ENCODE peak calls at places on chromosomes 7 and 10, in nine cellular contexts. M is SK-N-SH; E is PC-9; Q is ovary; F is heart left ventricle; B is Caco-2; Z is stomach; T is IMR-90; I is CD8-positive, alpha-beta memory T cell. V is an unnamed sample.
A peak's percentile ranks its signal among the peaks of the same experiment; 100 is the strongest.

GRCh38 chr10:69757206-69757552 is 44.5 kb upstream of the COL13A1 start:
- DNase-seq in T (no peak), Z (no peak), Q (no peak), M (no peak), I (no peak), F (no peak), E (no peak), B (no peak), V (no peak)

GRCh38 chr7:14717711-14718304 is 184.7 kb downstream of the DGKB start:
- DNase-seq in E (no peak), Z (no peak), F (no peak), B (no peak), T (peak; percentile 13), M (peak; percentile 40), I (no peak), Q (no peak), V (no peak)

GRCh38 chr7:50393547-50394252 is 56.5 kb downstream of the FIGNL1 start:
- DNase-seq in Q (no peak), F (no peak), M (no peak), I (peak; percentile 48), B (no peak), E (no peak), T (no peak), Z (no peak), V (peak; percentile 57)

GRCh38 chr10:84348431-84348830 is 20.0 kb downstream of the CCSER2 start:
- DNase-seq in E (no peak), T (peak; percentile 83), Z (no peak), B (no peak), I (no peak), Q (no peak), F (no peak), M (no peak), V (no peak)

GRCh38 chr10:88385601-88386203 is 197.4 kb downstream of the RNLS start:
- DNase-seq in T (no peak), Z (peak; percentile 89), I (peak; percentile 67), M (no peak), E (peak; percentile 86), F (no peak), Q (no peak), B (peak; percentile 49), V (peak; percentile 74)

GRCh38 chr10:121655254-121656142 is 57.3 kb upstream of the FGFR2 start:
- DNase-seq in Z (no peak), Q (no peak), E (no peak), T (no peak), F (no peak), I (no peak), B (no peak), M (no peak), V (no peak)

GRCh38 chr10:58385784-58386112 is 538 bp downstream of the TFAM start:
- DNase-seq in I (no peak), B (peak; percentile 75), M (peak; percentile 53), E (peak; percentile 38), Q (no peak), Z (peak; percentile 35), T (peak; percentile 17), F (no peak), V (no peak)

GRCh38 chr7:46291601-46292150 is 370.6 kb upstream of the IGFBP3 start:
- DNase-seq in I (no peak), T (peak; percentile 75), E (peak; percentile 26), Z (no peak), F (no peak), M (no peak), B (no peak), Q (no peak), V (no peak)

GRCh38 chr10:18738835-18739234 is 79.6 kb downstream of the ARL5B start:
- DNase-seq in Q (no peak), B (no peak), Z (no peak), T (peak; percentile 76), I (no peak), M (no peak), F (no peak), E (no peak), V (no peak)

DNA sequence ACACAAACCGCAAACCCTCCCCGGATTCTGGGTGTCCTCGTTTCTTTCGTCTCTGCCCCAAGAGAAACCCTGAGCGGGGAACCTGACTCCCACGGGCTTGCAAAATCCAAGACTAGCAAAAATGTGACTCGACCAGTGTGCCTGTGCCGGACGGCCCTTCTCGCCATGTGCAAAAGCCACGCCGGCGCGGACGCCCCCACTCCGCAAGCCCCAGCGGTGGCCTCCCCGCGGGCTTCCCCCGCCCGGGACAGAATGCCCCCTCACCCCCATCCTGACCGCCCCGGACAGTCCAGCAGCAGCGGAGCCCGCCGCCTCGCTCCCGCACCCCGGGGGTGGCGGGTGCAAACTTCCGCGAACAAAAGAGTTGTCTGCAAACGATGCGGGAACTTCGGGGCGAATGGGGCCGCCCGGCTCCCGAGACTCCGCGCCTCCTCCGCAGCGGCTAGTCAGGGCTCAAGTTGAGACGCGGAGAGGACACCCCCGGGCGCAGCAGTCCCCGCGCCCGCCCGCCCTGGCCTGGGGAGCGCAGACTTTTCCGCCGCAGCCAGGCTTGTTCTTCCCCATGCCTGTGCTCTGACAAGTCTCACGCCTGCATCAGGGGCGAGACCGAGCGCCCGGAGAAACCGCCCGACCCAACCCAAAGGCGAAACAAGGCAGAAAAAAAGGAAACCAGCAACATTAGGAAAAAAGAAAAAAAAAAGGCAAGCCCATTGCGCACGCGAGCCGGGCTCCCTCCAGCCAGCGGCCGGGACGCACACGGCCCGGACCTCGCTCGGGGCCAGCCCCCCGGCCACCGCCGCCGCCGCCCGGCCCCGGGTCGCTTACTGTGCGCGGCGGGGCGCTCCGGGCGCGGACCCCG is 761 bp downstream of the FAM53B start:
- DNase-seq in F (no peak), I (peak; percentile 40), E (no peak), M (peak; percentile 74), T (no peak), B (peak; percentile 50), Q (no peak), Z (peak; percentile 46), V (no peak)
- H3K4me1 ChIP-seq in F (peaks cover 55% of the 10 kb centered on the region), I (peaks cover 52% of the 10 kb centered on the region), E (peaks cover 44% of the 10 kb centered on the region), M (peaks cover 12% of the 10 kb centered on the region), T (peaks cover 11% of the 10 kb centered on the region), B (peaks cover 50% of the 10 kb centered on the region), Q (peaks cover 18% of the 10 kb centered on the region), Z (peaks cover 78% of the 10 kb centered on the region), V (peaks cover 48% of the 10 kb centered on the region)

DNA sequence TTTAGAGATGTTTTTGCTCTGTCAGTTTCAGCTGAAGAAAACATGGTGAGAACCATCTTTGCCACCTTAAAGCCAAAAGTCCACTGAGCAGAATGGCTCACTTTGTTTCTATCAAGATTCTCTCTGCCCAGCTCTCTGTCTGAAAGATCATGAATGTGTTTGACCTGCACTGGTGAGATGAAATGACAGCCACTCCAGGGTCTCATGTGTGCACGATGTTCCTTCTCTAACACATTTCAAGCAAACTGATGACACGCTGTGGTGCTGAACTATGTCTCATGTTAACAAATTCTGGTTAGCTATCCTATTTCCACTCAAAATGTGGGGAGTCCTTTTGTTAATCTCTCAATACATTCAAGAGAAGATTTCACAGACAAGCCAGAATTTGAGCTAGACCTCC is 260.6 kb downstream of the GLI3 start:
- DNase-seq in T (no peak), Q (no peak), Z (no peak), F (no peak), M (no peak), E (no peak), I (no peak), B (no peak), V (no peak)
- H3K4me1 ChIP-seq in T (peaks cover 7% of the 10 kb centered on the region), Q (peaks cover 6% of the 10 kb centered on the region), Z (peaks cover 22% of the 10 kb centered on the region), F (peaks cover 17% of the 10 kb centered on the region), M (no peaks in the 10 kb centered on the region), E (no peaks in the 10 kb centered on the region), I (no peaks in the 10 kb centered on the region), B (no peaks in the 10 kb centered on the region), V (no peaks in the 10 kb centered on the region)

GRCh38 chr10:73253226-73253557 is 748 bp upstream of the MRPS16 start:
- DNase-seq in Q (no peak), M (no peak), Z (no peak), I (no peak), B (peak; percentile 33), T (no peak), F (no peak), E (no peak), V (no peak)

GRCh38 chr10:73251683-73252444 is 580 bp downstream of the MRPS16 start:
- DNase-seq in Z (no peak), M (peak; percentile 37), Q (no peak), I (no peak), B (peak; percentile 51), T (no peak), E (no peak), F (no peak), V (no peak)

GRCh38 chr10:73248259-73248724 is 1.2 kb upstream of the DNAJC9 start:
- DNase-seq in M (no peak), Z (no peak), F (no peak), I (no peak), Q (no peak), E (no peak), T (no peak), B (no peak), V (no peak)

GRCh38 chr10:73247509-73248258 is 629 bp upstream of the DNAJC9 start:
- DNase-seq in Q (no peak), Z (no peak), E (no peak), M (no peak), I (no peak), B (peak; percentile 17), F (no peak), T (peak; percentile 33), V (no peak)

GRCh38 chr10:73252445-73253225 is at the start of gene MRPS16:
- DNase-seq in M (peak; percentile 92), Q (peak; percentile 91), I (peak; percentile 92), F (peak; percentile 96), T (peak; percentile 96), Z (peak; percentile 93), B (peak; percentile 97), E (peak; percentile 93), V (peak; percentile 95)
- H3K4me1 ChIP-seq in M (peaks cover 14% of the 10 kb centered on the region), Q (peaks cover 5% of the 10 kb centered on the region), I (peaks cover 34% of the 10 kb centered on the region), F (peaks cover 27% of the 10 kb centered on the region), T (peaks cover 8% of the 10 kb centered on the region), Z (peaks cover 39% of the 10 kb centered on the region), B (peaks cover 9% of the 10 kb centered on the region), E (peaks cover 37% of the 10 kb centered on the region), V (peaks cover 18% of the 10 kb centered on the region)

DNA sequence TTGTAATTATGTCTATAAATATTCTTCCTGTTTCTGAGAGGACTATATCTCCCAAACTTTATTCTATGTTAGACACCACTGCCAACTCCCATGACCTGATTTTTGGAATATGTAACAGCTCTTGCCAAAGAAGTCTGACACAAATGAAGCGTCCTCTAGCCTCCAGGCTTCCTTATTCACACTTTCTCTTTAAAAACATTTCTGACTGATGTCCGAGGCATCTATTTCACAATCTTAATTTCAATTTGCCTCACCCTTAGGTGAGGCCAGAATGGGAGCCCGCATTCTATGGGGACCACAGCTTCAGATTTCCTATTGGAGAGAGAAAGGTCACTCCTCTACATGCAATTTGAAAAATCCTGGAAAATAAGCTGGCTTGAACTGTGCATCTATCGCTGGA is 873.2 kb downstream of the GATA3 start:
- DNase-seq in E (no peak), M (no peak), B (no peak), T (no peak), Z (no peak), I (no peak), Q (no peak), F (no peak), V (no peak)
- H3K4me1 ChIP-seq in E (peaks cover 4% of the 10 kb centered on the region), M (no peaks in the 10 kb centered on the region), B (no peaks in the 10 kb centered on the region), T (no peaks in the 10 kb centered on the region), Z (no peaks in the 10 kb centered on the region), I (no peaks in the 10 kb centered on the region), Q (no peaks in the 10 kb centered on the region), F (no peaks in the 10 kb centered on the region), V (no peaks in the 10 kb centered on the region)

V was measured in naive thymus-derived CD4-positive, alpha-beta T cell.